ENCODE peak calls at places on chromosomes 7 and 10, in five cellular contexts. One of them, this sample, is unnamed.

GRCh38 chr10:88995156-88995876 is 4.7 kb downstream of the FAS start:
- DNase-seq in transverse colon: no peak
- DNase-seq in mucosa of descending colon: peak
- DNase-seq in fibroblast of villous mesenchyme: no peak
- DNase-seq in right cardiac atrium: peak
- DNase-seq in this sample: no peak

GRCh38 chr7:2036786-2037185 is 196.0 kb downstream of the MAD1L1 start:
- DNase-seq in transverse colon: no peak
- DNase-seq in mucosa of descending colon: peak
- DNase-seq in fibroblast of villous mesenchyme: no peak
- DNase-seq in right cardiac atrium: peak
- DNase-seq in this sample: no peak

GRCh38 chr10:122854648-122855047 is 9.0 kb upstream of the CUZD1 start:
- DNase-seq in transverse colon: no peak
- DNase-seq in mucosa of descending colon: no peak
- DNase-seq in fibroblast of villous mesenchyme: peak
- DNase-seq in right cardiac atrium: no peak
- DNase-seq in this sample: no peak

GRCh38 chr10:117186832-117187615 is 10.3 kb upstream of the KCNK18 start:
- DNase-seq in transverse colon: no peak
- DNase-seq in mucosa of descending colon: no peak
- DNase-seq in fibroblast of villous mesenchyme: peak
- DNase-seq in right cardiac atrium: no peak
- DNase-seq in this sample: no peak

GRCh38 chr10:112040696-112041095 is 142.9 kb downstream of the GPAM start:
- DNase-seq in transverse colon: no peak
- DNase-seq in mucosa of descending colon: no peak
- DNase-seq in fibroblast of villous mesenchyme: no peak
- DNase-seq in right cardiac atrium: no peak
- DNase-seq in this sample: no peak

GRCh38 chr10:85977642-85978041 is 389.0 kb downstream of the GRID1 start:
- DNase-seq in transverse colon: no peak
- DNase-seq in mucosa of descending colon: no peak
- DNase-seq in fibroblast of villous mesenchyme: no peak
- DNase-seq in right cardiac atrium: no peak
- DNase-seq in this sample: no peak

GRCh38 chr7:133846203-133846945 is 280.8 kb upstream of the LRGUK start:
- DNase-seq in transverse colon: no peak
- DNase-seq in mucosa of descending colon: no peak
- DNase-seq in fibroblast of villous mesenchyme: no peak
- DNase-seq in right cardiac atrium: no peak
- DNase-seq in this sample: no peak

GRCh38 chr7:149762610-149763009 is 10.8 kb downstream of the ZNF467 start:
- DNase-seq in transverse colon: no peak
- DNase-seq in mucosa of descending colon: no peak
- DNase-seq in fibroblast of villous mesenchyme: no peak
- DNase-seq in right cardiac atrium: no peak
- DNase-seq in this sample: no peak

GRCh38 chr10:3907514-3907913 is 122.5 kb upstream of the KLF6 start:
- DNase-seq in transverse colon: no peak
- DNase-seq in mucosa of descending colon: no peak
- DNase-seq in fibroblast of villous mesenchyme: peak
- DNase-seq in right cardiac atrium: peak
- DNase-seq in this sample: no peak

GRCh38 chr10:69632516-69633199 is 2.6 kb downstream of the FAM241B start:
- DNase-seq in transverse colon: no peak
- DNase-seq in mucosa of descending colon: no peak
- DNase-seq in fibroblast of villous mesenchyme: no peak
- DNase-seq in right cardiac atrium: no peak
- DNase-seq in this sample: no peak

GRCh38 chr7:79453558-79454324 is at the start of gene MAGI2:
- DNase-seq in transverse colon: peak
- DNase-seq in mucosa of descending colon: peak
- DNase-seq in fibroblast of villous mesenchyme: peak
- DNase-seq in right cardiac atrium: peak
- DNase-seq in this sample: peak

GRCh38 chr7:33793616-33794015 is 111.7 kb upstream of the BMPER start:
- DNase-seq in transverse colon: no peak
- DNase-seq in mucosa of descending colon: no peak
- DNase-seq in fibroblast of villous mesenchyme: no peak
- DNase-seq in right cardiac atrium: no peak
- DNase-seq in this sample: no peak

GRCh38 chr10:61786728-61787127 is 114.8 kb upstream of the ARID5B start:
- DNase-seq in transverse colon: no peak
- DNase-seq in mucosa of descending colon: no peak
- DNase-seq in fibroblast of villous mesenchyme: peak
- DNase-seq in right cardiac atrium: no peak
- DNase-seq in this sample: no peak

GRCh38 chr7:33449847-33450246 is 320.5 kb downstream of the BBS9 start:
- DNase-seq in transverse colon: no peak
- DNase-seq in mucosa of descending colon: no peak
- DNase-seq in fibroblast of villous mesenchyme: no peak
- DNase-seq in right cardiac atrium: no peak
- DNase-seq in this sample: no peak

GRCh38 chr10:29757551-29758297 is 123.0 kb upstream of the SVIL start:
- DNase-seq in transverse colon: no peak
- DNase-seq in mucosa of descending colon: peak
- DNase-seq in fibroblast of villous mesenchyme: no peak
- DNase-seq in right cardiac atrium: no peak
- DNase-seq in this sample: peak

GRCh38 chr10:50367732-50368131 is 116.4 kb upstream of the ASAH2 start:
- DNase-seq in transverse colon: peak
- DNase-seq in mucosa of descending colon: no peak
- DNase-seq in fibroblast of villous mesenchyme: peak
- DNase-seq in right cardiac atrium: no peak
- DNase-seq in this sample: peak

GRCh38 chr10:131972474-131973071 is 9.2 kb downstream of the BNIP3 start:
- DNase-seq in transverse colon: peak
- DNase-seq in mucosa of descending colon: peak
- DNase-seq in fibroblast of villous mesenchyme: peak
- DNase-seq in right cardiac atrium: peak
- DNase-seq in this sample: peak

GRCh38 chr7:6330657-6331056 is 58.2 kb upstream of the CYTH3 start:
- DNase-seq in transverse colon: no peak
- DNase-seq in mucosa of descending colon: no peak
- DNase-seq in fibroblast of villous mesenchyme: no peak
- DNase-seq in right cardiac atrium: no peak
- DNase-seq in this sample: no peak

GRCh38 chr7:36054642-36055041 is 98.4 kb upstream of the EEPD1 start:
- DNase-seq in transverse colon: no peak
- DNase-seq in mucosa of descending colon: no peak
- DNase-seq in fibroblast of villous mesenchyme: no peak
- DNase-seq in right cardiac atrium: no peak
- DNase-seq in this sample: no peak

GRCh38 chr7:75613351-75613750 is 121.2 kb downstream of the SPDYE5 start:
- DNase-seq in transverse colon: no peak
- DNase-seq in mucosa of descending colon: no peak
- DNase-seq in fibroblast of villous mesenchyme: no peak
- DNase-seq in right cardiac atrium: no peak
- DNase-seq in this sample: no peak

GRCh38 chr10:84845628-84846261 is 517.4 kb downstream of the CCSER2 start:
- DNase-seq in transverse colon: no peak
- DNase-seq in mucosa of descending colon: no peak
- DNase-seq in fibroblast of villous mesenchyme: no peak
- DNase-seq in right cardiac atrium: no peak
- DNase-seq in this sample: peak

GRCh38 chr10:11578802-11579255 is 32.6 kb downstream of the USP6NL start:
- DNase-seq in transverse colon: no peak
- DNase-seq in mucosa of descending colon: no peak
- DNase-seq in fibroblast of villous mesenchyme: no peak
- DNase-seq in right cardiac atrium: no peak
- DNase-seq in this sample: no peak

GRCh38 chr7:20085086-20085485 is 132.1 kb downstream of the MACC1 start:
- DNase-seq in transverse colon: no peak
- DNase-seq in mucosa of descending colon: no peak
- DNase-seq in fibroblast of villous mesenchyme: peak
- DNase-seq in right cardiac atrium: no peak
- DNase-seq in this sample: no peak

GRCh38 chr10:34764347-34764991 is 50.6 kb downstream of the PARD3 start:
- DNase-seq in transverse colon: no peak
- DNase-seq in mucosa of descending colon: no peak
- DNase-seq in fibroblast of villous mesenchyme: no peak
- DNase-seq in right cardiac atrium: no peak
- DNase-seq in this sample: peak

GRCh38 chr7:152597514-152597913 is 78.4 kb downstream of the XRCC2 start:
- DNase-seq in transverse colon: no peak
- DNase-seq in mucosa of descending colon: no peak
- DNase-seq in fibroblast of villous mesenchyme: peak
- DNase-seq in right cardiac atrium: no peak
- DNase-seq in this sample: no peak

GRCh38 chr10:25867321-25867720 is 66.7 kb upstream of the MYO3A start:
- DNase-seq in transverse colon: no peak
- DNase-seq in mucosa of descending colon: no peak
- DNase-seq in fibroblast of villous mesenchyme: no peak
- DNase-seq in right cardiac atrium: no peak
- DNase-seq in this sample: no peak

GRCh38 chr7:131557521-131558385 is 1.3 kb upstream of the PODXL start:
- DNase-seq in transverse colon: peak
- DNase-seq in mucosa of descending colon: peak
- DNase-seq in fibroblast of villous mesenchyme: no peak
- DNase-seq in right cardiac atrium: peak
- DNase-seq in this sample: peak
- H3K4me3 ChIP-seq in transverse colon: peak
- H3K4me3 ChIP-seq in mucosa of descending colon: no peak
- H3K4me3 ChIP-seq in fibroblast of villous mesenchyme: peak
- H3K4me3 ChIP-seq in right cardiac atrium: peak
- H3K4me3 ChIP-seq in this sample: peak

DNA sequence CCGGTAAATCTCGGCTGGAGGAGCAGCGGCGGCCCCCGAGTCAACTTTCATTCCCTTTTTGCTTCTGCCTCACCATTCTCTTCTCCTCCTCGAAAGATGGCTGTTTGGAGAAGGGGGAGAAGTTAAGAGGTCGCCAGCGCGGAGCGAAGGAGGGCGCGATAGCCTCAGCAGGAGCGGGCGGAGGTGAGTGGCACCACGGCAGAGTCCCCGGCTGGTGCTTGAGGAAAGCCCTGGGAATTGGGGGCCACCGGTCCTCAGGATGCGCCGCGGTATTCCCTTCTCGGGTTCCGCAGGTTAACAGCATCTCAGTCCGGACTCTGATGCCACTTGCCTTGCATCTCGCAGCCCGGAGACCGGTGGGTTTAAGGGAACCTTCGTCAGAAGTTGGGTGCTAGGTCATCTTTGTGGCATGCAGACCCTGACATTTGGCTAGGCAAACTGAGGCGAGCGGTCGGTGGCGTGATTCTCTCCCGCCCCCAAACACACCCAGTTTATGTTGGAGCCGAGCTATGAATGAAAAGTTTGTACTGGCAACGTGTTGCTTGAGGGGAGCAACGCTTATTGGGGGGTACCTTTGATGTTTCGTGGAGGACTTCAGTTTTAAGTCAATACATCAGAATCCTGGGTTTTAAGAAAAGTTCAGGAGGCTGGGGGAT is 59.5 kb upstream of the PRPS1L1 start:
- DNase-seq in transverse colon: no peak
- DNase-seq in mucosa of descending colon: no peak
- DNase-seq in fibroblast of villous mesenchyme: no peak
- DNase-seq in right cardiac atrium: no peak
- DNase-seq in this sample: no peak
- H3K4me3 ChIP-seq in transverse colon: peak
- H3K4me3 ChIP-seq in mucosa of descending colon: no peak
- H3K4me3 ChIP-seq in fibroblast of villous mesenchyme: peak
- H3K4me3 ChIP-seq in right cardiac atrium: peak
- H3K4me3 ChIP-seq in this sample: no peak

DNA sequence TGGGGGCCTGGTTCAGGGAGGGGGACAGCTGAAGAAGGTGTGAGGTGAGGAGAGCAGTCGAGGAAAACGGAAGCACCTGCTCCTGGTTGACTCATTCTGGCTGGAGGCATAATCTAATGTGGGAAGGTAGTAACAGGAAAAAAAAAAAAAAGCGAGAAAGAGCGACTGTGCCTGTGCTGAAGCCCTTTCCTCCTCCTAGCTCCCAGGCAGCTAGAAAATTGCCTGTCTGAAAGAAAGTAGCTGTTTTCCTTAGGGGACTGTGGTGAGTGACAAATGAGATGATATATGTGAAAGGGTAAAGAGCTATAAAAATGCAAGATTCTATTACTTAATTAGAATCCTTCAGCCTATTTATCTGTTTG is 4.9 kb upstream of the MEST start:
- DNase-seq in transverse colon: no peak
- DNase-seq in mucosa of descending colon: no peak
- DNase-seq in fibroblast of villous mesenchyme: no peak
- DNase-seq in right cardiac atrium: no peak
- DNase-seq in this sample: no peak
- H3K4me3 ChIP-seq in transverse colon: peak
- H3K4me3 ChIP-seq in mucosa of descending colon: peak
- H3K4me3 ChIP-seq in fibroblast of villous mesenchyme: no peak
- H3K4me3 ChIP-seq in right cardiac atrium: no peak
- H3K4me3 ChIP-seq in this sample: peak

GRCh38 chr7:113085781-113086390 is 741 bp downstream of the GPR85 start:
- DNase-seq in transverse colon: no peak
- DNase-seq in mucosa of descending colon: no peak
- DNase-seq in fibroblast of villous mesenchyme: peak
- DNase-seq in right cardiac atrium: no peak
- DNase-seq in this sample: no peak
- H3K4me3 ChIP-seq in transverse colon: peak
- H3K4me3 ChIP-seq in mucosa of descending colon: no peak
- H3K4me3 ChIP-seq in fibroblast of villous mesenchyme: peak
- H3K4me3 ChIP-seq in right cardiac atrium: peak
- H3K4me3 ChIP-seq in this sample: no peak

DNA sequence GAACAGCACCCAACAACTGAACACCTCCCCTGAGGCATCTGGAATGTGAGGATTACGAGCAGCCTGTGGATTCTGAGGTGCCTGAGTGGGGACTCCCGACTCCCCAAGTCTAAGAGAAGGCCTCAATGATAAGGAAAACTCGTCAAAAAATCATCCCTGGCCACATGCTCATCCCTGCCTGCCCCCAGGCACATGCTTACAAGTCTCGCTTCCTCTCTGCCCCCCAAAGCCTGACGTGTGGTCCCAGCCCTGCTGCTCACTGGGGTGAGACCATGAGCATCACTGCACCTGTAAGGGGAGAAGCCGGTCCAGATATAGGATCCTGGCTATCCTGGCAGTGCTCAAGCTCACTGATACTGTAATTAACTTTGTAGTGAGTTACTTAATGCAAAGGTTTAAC is 168.2 kb downstream of the DIP2C start:
- DNase-seq in transverse colon: no peak
- DNase-seq in mucosa of descending colon: no peak
- DNase-seq in fibroblast of villous mesenchyme: no peak
- DNase-seq in right cardiac atrium: no peak
- DNase-seq in this sample: no peak
- H3K4me3 ChIP-seq in transverse colon: no peak
- H3K4me3 ChIP-seq in mucosa of descending colon: no peak
- H3K4me3 ChIP-seq in fibroblast of villous mesenchyme: no peak
- H3K4me3 ChIP-seq in right cardiac atrium: no peak
- H3K4me3 ChIP-seq in this sample: no peak

This sample was measured in body of pancreas.